ENCODE peak calls at places on chromosomes 7 and 10, in seven cellular contexts. S is choroid plexus epithelial cell, G is cardiac fibroblast, R is tibial nerve, V is fibroblast of mammary gland, T is A549, Z is sigmoid colon. Y is an unnamed sample.

GRCh38 chr10:49595003-49595712 is 15.0 kb upstream of the SLC18A3 start:
- DNase-seq in S (no peak), R (no peak), Z (no peak), G (no peak), V (no peak), T (no peak), Y (no peak)

GRCh38 chr10:8037199-8037801 is 17.2 kb upstream of the GATA3 start:
- DNase-seq in S (no peak), R (no peak), T (no peak), Z (no peak), V (no peak), G (no peak), Y (no peak)

GRCh38 chr10:689433-690226 is at the start of gene DIP2C:
- DNase-seq in T (peak), S (peak), R (peak), Z (peak), V (peak), G (peak), Y (peak)

GRCh38 chr10:133128126-133129081 is 31.6 kb upstream of the KNDC1 start:
- DNase-seq in G (no peak), S (no peak), T (no peak), V (no peak), R (peak), Z (peak), Y (no peak)

GRCh38 chr7:138549082-138549481 is 89.0 kb downstream of the TRIM24 start:
- DNase-seq in S (no peak), V (peak), R (no peak), Z (no peak), T (no peak), G (peak), Y (no peak)

GRCh38 chr7:3399858-3400257 is 98.8 kb downstream of the SDK1 start:
- DNase-seq in R (no peak), T (peak), G (no peak), V (peak), Z (no peak), S (peak), Y (no peak)

GRCh38 chr7:130854481-130854880 is 120.5 kb upstream of the KLF14 start:
- DNase-seq in G (no peak), T (no peak), Z (no peak), V (no peak), S (no peak), R (no peak), Y (no peak)

GRCh38 chr10:68179016-68179415 is 52.9 kb downstream of the ATOH7 start:
- DNase-seq in R (no peak), G (no peak), Z (no peak), T (no peak), S (no peak), V (no peak), Y (no peak)

GRCh38 chr7:138436388-138436787 is 23.7 kb upstream of the TRIM24 start:
- DNase-seq in G (no peak), R (no peak), Z (no peak), T (no peak), S (no peak), V (no peak), Y (no peak)

GRCh38 chr7:135843214-135843613 is 94.6 kb upstream of the FAM180A start:
- DNase-seq in R (no peak), G (no peak), S (no peak), T (no peak), Z (no peak), V (no peak), Y (no peak)

GRCh38 chr7:30740417-30741181 is 11.3 kb upstream of the INMT start:
- DNase-seq in V (peak), T (peak), S (peak), R (peak), Z (peak), G (peak), Y (peak)

GRCh38 chr10:78203915-78204818 is 170.5 kb downstream of the RPS24 start:
- DNase-seq in R (no peak), T (peak), V (no peak), S (no peak), G (peak), Z (no peak), Y (no peak)

GRCh38 chr10:73522263-73522662 is 26.4 kb upstream of the PPP3CB start:
- DNase-seq in T (no peak), R (no peak), S (no peak), Z (no peak), G (no peak), V (peak), Y (no peak)

GRCh38 chr10:66378117-66378876 is 547.5 kb upstream of the LRRTM3 start:
- DNase-seq in Z (no peak), T (no peak), G (no peak), S (no peak), R (no peak), V (no peak), Y (no peak)

GRCh38 chr10:30701471-30702173 is 72.1 kb upstream of the LYZL2 start:
- DNase-seq in Z (no peak), S (peak), R (no peak), T (peak), V (peak), G (peak), Y (peak)

GRCh38 chr7:96188623-96188991 is 133.3 kb downstream of the SLC25A13 start:
- DNase-seq in G (no peak), S (peak), R (no peak), V (no peak), T (no peak), Z (no peak), Y (no peak)

GRCh38 chr7:95396136-95397032 is at the start of gene PON3:
- DNase-seq in G (peak), R (no peak), Z (peak), T (peak), V (no peak), S (no peak), Y (no peak)

GRCh38 chr10:87952612-87953011 is 89.2 kb downstream of the PTEN start:
- DNase-seq in V (no peak), Z (no peak), T (no peak), G (no peak), R (no peak), S (no peak), Y (no peak)

GRCh38 chr7:80821781-80822180 is 97.1 kb downstream of the SEMA3C start:
- DNase-seq in V (no peak), T (no peak), S (peak), G (no peak), R (no peak), Z (no peak), Y (no peak)

GRCh38 chr7:159056722-159057121 is 87.9 kb downstream of the VIPR2 start:
- DNase-seq in G (no peak), Z (peak), R (no peak), T (no peak), V (no peak), S (no peak), Y (no peak)
- TF ChIP-seq CTCF in G (no peak), Z (no peak), R (no peak), T (no peak), V (no peak), S (no peak), Y (no peak)

GRCh38 chr10:95818010-95818409 is 62.0 kb downstream of the ENTPD1 start:
- DNase-seq in Z (no peak), T (no peak), R (no peak), V (no peak), G (no peak), S (no peak), Y (no peak)

GRCh38 chr10:95818663-95819062 is 62.7 kb downstream of the ENTPD1 start:
- DNase-seq in G (peak), V (peak), R (no peak), Z (no peak), S (peak), T (no peak), Y (peak)

GRCh38 chr10:95821766-95822165 is 65.8 kb downstream of the ENTPD1 start:
- DNase-seq in Z (no peak), T (no peak), V (no peak), S (no peak), G (no peak), R (no peak), Y (no peak)

GRCh38 chr10:95820363-95820762 is 64.4 kb downstream of the ENTPD1 start:
- DNase-seq in Z (no peak), R (no peak), V (no peak), G (no peak), S (no peak), T (no peak), Y (no peak)

DNA sequence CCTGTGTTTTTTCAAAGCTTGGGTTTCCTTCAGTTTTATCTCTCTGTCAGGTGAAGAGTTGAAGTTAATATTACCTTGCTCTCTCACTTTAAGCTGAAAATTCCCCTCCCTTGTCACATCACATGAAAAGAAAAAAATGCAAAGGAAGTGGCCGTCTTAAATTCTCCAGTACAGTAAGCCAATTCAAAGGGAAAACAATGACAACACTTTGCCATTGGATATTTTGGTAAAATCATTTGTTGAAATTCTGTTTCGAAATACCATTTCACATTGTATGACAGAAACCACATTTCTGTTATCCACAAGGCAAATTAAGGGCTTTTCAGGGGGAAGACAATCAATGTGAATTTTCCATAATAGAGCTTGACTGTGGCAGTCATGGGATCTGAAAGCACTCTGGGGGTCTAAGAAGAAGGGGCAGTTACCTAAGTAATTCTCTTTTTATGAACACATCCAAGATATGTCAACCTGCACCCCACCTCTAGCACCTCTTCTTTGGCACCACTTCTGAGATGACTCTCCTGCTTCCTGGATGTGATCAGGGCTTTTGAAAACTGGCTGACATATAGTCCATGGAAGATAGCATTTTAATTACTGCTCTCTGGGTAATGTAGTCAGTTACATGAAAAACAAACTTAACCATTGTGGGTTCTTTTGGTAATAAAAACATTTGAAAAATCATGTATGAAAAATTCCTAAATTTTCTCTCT is 63.8 kb downstream of the ENTPD1 start:
- DNase-seq in R (no peak), S (peak), Z (no peak), T (no peak), G (peak), V (no peak), Y (no peak)
- H3K4me3 ChIP-seq in R (no peak), S (no peak), Z (no peak), T (no peak), G (no peak), V (no peak), Y (no peak)

GRCh38 chr7:139698278-139698677 is 79.5 kb downstream of the HIPK2 start:
- DNase-seq in G (no peak), Z (no peak), S (no peak), V (no peak), T (no peak), R (no peak), Y (no peak)

GRCh38 chr7:139700505-139701235 is 77.1 kb downstream of the HIPK2 start:
- DNase-seq in R (no peak), G (no peak), S (no peak), T (no peak), Z (no peak), V (no peak), Y (no peak)

GRCh38 chr7:139698879-139699278 is 78.9 kb downstream of the HIPK2 start:
- DNase-seq in G (no peak), V (no peak), S (no peak), Z (no peak), R (no peak), T (no peak), Y (no peak)

GRCh38 chr7:139701908-139702307 is 75.9 kb downstream of the HIPK2 start:
- DNase-seq in G (no peak), S (no peak), V (no peak), Z (no peak), T (no peak), R (no peak), Y (no peak)

GRCh38 chr7:139699640-139700504 is 77.9 kb downstream of the HIPK2 start:
- DNase-seq in R (no peak), Z (no peak), T (peak), G (no peak), V (no peak), S (no peak), Y (no peak)
- TF ChIP-seq CTCF in R (no peak), Z (no peak), T (no peak), G (no peak), V (no peak), S (peak), Y (no peak)

DNA sequence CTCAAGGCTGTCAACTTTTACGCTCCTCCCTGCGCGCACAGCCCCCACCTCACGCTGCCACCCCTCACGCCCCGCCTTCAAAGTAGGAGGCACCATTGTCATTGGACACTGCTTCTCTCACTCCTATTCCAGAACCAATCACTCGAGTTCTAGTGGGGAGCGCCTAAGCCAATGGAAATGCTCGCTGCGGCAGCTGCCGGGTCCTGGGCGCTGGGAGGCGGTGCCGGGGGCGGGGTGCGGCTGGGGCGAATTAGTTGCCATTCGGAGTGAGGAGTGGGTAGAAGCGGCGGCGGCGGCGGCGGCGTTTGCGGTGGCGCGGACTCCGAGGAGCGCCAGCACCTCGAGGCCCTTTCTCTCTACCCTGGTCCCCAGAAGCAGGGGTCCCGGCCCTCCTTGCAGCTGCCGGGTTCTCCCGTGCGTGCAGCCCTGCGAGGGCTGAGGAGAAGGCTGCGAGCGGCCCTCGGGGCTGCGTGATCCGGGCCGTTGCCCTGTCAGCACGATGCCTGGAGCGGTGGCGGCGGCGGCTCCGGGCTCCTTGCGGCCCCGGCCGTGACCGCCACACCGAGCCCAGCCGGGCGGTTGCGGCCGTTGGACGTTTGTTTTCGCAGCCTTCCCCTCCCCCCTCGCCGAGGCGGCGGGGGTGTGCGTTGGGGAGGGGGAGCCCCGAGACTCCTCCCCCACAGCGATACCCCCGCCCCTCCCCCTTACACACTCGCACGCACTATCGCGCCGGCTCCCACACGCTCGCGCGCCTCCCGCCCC is at the start of gene GLCCI1:
- DNase-seq in V (peak), Z (peak), S (peak), T (peak), G (peak), R (peak), Y (peak)
- H3K4me3 ChIP-seq in V (peak), Z (peak), S (peak), T (peak), G (peak), R (peak), Y (peak)

GRCh38 chr7:157238087-157238486 is 98.7 kb upstream of the DNAJB6 start:
- DNase-seq in T (peak), G (no peak), S (no peak), Z (no peak), V (no peak), R (no peak), Y (no peak)
- TF ChIP-seq CTCF in T (peak), G (peak), S (peak), Z (no peak), V (peak), R (no peak), Y (peak)

GRCh38 chr7:155509025-155509724 is 37.2 kb downstream of the CNPY1 start:
- DNase-seq in Z (no peak), R (no peak), S (no peak), V (no peak), G (no peak), T (no peak), Y (no peak)

GRCh38 chr7:155508372-155509024 is 37.9 kb downstream of the CNPY1 start:
- DNase-seq in V (no peak), S (no peak), Z (no peak), T (no peak), R (no peak), G (no peak), Y (no peak)

GRCh38 chr7:155510975-155511595 is 35.3 kb downstream of the CNPY1 start:
- DNase-seq in G (no peak), T (no peak), R (no peak), V (no peak), S (no peak), Z (no peak), Y (no peak)

GRCh38 chr7:155511597-155511996 is 34.8 kb downstream of the CNPY1 start:
- DNase-seq in T (no peak), R (no peak), S (no peak), G (no peak), V (no peak), Z (no peak), Y (no peak)

DNA sequence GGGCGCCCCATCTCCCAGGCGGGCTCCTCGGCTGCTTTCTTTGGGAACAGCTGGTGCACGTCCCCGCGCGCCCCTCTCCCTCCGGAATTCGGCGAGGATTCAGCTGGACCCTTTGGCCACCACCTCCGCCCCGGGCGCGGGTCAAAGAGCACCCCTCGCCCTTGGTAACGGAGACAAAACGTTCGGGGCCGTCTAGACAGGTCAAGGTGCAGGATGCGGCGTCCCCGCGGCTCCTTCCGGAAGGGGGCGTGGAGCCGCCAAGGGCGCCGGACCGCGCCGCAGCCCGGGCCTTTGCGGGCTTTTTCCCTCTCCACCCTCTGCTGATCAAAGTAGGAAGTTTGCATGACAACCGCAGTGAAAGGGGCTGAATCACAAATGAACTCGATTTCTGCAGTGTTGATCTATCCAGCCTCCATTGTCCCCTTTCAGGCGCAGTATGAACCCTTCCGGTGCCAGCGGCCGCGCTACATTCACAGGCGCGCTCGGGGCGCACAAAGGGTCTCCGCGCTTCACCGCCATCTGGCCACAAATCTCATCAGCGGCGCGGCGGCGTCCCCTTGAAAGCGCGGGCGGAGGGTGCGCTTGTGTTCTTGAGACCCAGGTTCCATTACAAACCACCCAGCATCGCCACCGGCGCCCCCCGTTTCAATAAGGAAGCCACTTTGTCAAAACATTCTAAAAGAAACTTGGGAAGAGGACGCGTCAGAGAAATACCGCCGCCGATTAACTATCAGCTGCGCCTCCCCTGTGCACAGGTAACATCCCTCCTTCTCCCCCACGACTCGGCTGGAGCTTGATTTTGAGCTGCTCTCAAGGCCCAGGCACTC is 36.4 kb downstream of the CNPY1 start:
- DNase-seq in T (no peak), G (no peak), Z (no peak), S (no peak), R (no peak), V (no peak), Y (no peak)
- H3K4me3 ChIP-seq in T (no peak), G (no peak), Z (no peak), S (no peak), R (no peak), V (no peak), Y (peak)

DNA sequence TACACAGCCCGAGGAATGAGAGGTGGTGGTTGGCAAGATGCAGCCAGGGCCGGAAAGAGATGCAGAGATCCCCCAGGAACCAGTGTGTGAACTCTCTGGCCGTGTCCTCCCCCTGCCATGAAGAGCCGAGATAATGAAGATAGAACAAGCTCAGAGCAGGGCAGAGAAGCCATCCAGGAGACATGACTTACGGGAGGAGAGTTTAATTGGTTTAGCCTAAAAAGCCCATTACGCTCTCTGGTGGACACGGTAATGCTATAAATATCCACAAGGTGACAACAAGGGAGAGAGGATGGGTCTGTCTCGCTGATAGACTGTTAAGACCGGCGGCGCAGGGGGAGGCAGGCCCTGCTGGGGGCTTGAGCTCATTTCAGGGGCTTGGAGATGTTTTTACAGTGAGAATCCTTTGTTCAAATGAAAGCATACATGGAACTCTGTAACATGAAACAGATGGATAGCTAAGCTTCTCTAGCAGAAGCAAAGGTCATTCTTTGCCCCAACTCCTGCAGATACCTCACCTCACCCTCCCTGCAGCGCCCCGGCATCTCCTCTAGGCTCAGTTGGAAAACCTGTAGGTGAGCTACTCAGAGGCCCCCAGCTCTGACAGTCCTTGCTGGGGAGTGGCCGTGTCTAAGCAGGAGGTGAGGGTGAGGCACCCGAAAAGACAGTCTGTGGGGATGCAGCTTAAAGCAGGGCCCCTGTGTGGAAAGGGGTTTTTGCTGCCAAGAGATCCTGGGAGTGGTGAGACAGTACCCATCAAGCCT is 40.8 kb upstream of the LOXL4 start:
- DNase-seq in R (no peak), G (no peak), V (no peak), T (no peak), Z (no peak), S (peak), Y (no peak)
- TF ChIP-seq CTCF in R (peak), G (no peak), V (no peak), T (no peak), Z (peak), S (peak), Y (no peak)